ENCODE peak calls at places on chromosomes 2 and 18, in seven cellular contexts. One of them, this sample, is unnamed. For H3K4me1, the result is how much of the 10 kb centered on the place peaks cover.

GRCh38 chr2:161090401-161090800 is 69.8 kb upstream of the TANK start:
- DNase-seq in HCT116: no peak
- DNase-seq in right cardiac atrium: peak
- DNase-seq in DND-41: peak
- DNase-seq in body of pancreas: no peak
- DNase-seq in IMR-90: peak
- DNase-seq in psoas muscle: no peak
- DNase-seq in this sample: no peak

GRCh38 chr18:46336278-46337205 is 232.4 kb downstream of the HAUS1 start:
- DNase-seq in HCT116: no peak
- DNase-seq in right cardiac atrium: peak
- DNase-seq in DND-41: no peak
- DNase-seq in body of pancreas: no peak
- DNase-seq in IMR-90: no peak
- DNase-seq in psoas muscle: no peak
- DNase-seq in this sample: no peak

GRCh38 chr2:234240917-234241316 is 190.4 kb downstream of the SPP2 start:
- DNase-seq in HCT116: no peak
- DNase-seq in right cardiac atrium: no peak
- DNase-seq in DND-41: no peak
- DNase-seq in body of pancreas: no peak
- DNase-seq in IMR-90: peak
- DNase-seq in psoas muscle: no peak
- DNase-seq in this sample: no peak

GRCh38 chr2:222300725-222301295 is 2.0 kb upstream of the PAX3 start:
- DNase-seq in HCT116: no peak
- DNase-seq in right cardiac atrium: no peak
- DNase-seq in DND-41: no peak
- DNase-seq in body of pancreas: no peak
- DNase-seq in IMR-90: no peak
- DNase-seq in psoas muscle: no peak
- DNase-seq in this sample: no peak

GRCh38 chr2:73561422-73561821 is 80.8 kb downstream of the NAT8 start:
- DNase-seq in HCT116: no peak
- DNase-seq in right cardiac atrium: no peak
- DNase-seq in DND-41: no peak
- DNase-seq in body of pancreas: no peak
- DNase-seq in IMR-90: peak
- DNase-seq in psoas muscle: no peak
- DNase-seq in this sample: no peak

GRCh38 chr2:86055314-86055713 is 50.4 kb downstream of the POLR1A start:
- DNase-seq in HCT116: no peak
- DNase-seq in right cardiac atrium: no peak
- DNase-seq in DND-41: no peak
- DNase-seq in body of pancreas: no peak
- DNase-seq in IMR-90: no peak
- DNase-seq in psoas muscle: no peak
- DNase-seq in this sample: no peak

GRCh38 chr2:164046040-164046439 is 310.2 kb upstream of the FIGN start:
- DNase-seq in HCT116: no peak
- DNase-seq in right cardiac atrium: no peak
- DNase-seq in DND-41: no peak
- DNase-seq in body of pancreas: no peak
- DNase-seq in IMR-90: no peak
- DNase-seq in psoas muscle: no peak
- DNase-seq in this sample: no peak

GRCh38 chr2:13650586-13651180 is 933.9 kb downstream of the TRIB2 start:
- DNase-seq in HCT116: no peak
- DNase-seq in right cardiac atrium: no peak
- DNase-seq in DND-41: no peak
- DNase-seq in body of pancreas: no peak
- DNase-seq in IMR-90: no peak
- DNase-seq in psoas muscle: no peak
- DNase-seq in this sample: no peak

GRCh38 chr2:174524525-174524924 is 37.7 kb upstream of the GPR155 start:
- DNase-seq in HCT116: no peak
- DNase-seq in right cardiac atrium: no peak
- DNase-seq in DND-41: no peak
- DNase-seq in body of pancreas: no peak
- DNase-seq in IMR-90: no peak
- DNase-seq in psoas muscle: no peak
- DNase-seq in this sample: no peak

GRCh38 chr2:146579154-146579930 is 1265.5 kb upstream of the ACVR2A start:
- DNase-seq in HCT116: no peak
- DNase-seq in right cardiac atrium: no peak
- DNase-seq in DND-41: no peak
- DNase-seq in body of pancreas: no peak
- DNase-seq in IMR-90: peak
- DNase-seq in psoas muscle: no peak
- DNase-seq in this sample: no peak

GRCh38 chr2:112161431-112162145 is 23.4 kb downstream of the FBLN7 start:
- DNase-seq in HCT116: no peak
- DNase-seq in right cardiac atrium: no peak
- DNase-seq in DND-41: no peak
- DNase-seq in body of pancreas: no peak
- DNase-seq in IMR-90: no peak
- DNase-seq in psoas muscle: no peak
- DNase-seq in this sample: no peak

GRCh38 chr2:191701696-191702095 is 23.8 kb downstream of the NABP1 start:
- DNase-seq in HCT116: no peak
- DNase-seq in right cardiac atrium: no peak
- DNase-seq in DND-41: no peak
- DNase-seq in body of pancreas: no peak
- DNase-seq in IMR-90: no peak
- DNase-seq in psoas muscle: no peak
- DNase-seq in this sample: no peak

GRCh38 chr2:30149513-30149912 is 2.7 kb downstream of the YPEL5 start:
- DNase-seq in HCT116: no peak
- DNase-seq in right cardiac atrium: no peak
- DNase-seq in DND-41: no peak
- DNase-seq in body of pancreas: no peak
- DNase-seq in IMR-90: no peak
- DNase-seq in psoas muscle: no peak
- DNase-seq in this sample: no peak

GRCh38 chr18:10249270-10249669 is 205.2 kb upstream of the APCDD1 start:
- DNase-seq in HCT116: no peak
- DNase-seq in right cardiac atrium: no peak
- DNase-seq in DND-41: no peak
- DNase-seq in body of pancreas: no peak
- DNase-seq in IMR-90: no peak
- DNase-seq in psoas muscle: no peak
- DNase-seq in this sample: no peak

GRCh38 chr18:47718646-47719045 is 211.8 kb downstream of the SMAD2 start:
- DNase-seq in HCT116: no peak
- DNase-seq in right cardiac atrium: no peak
- DNase-seq in DND-41: no peak
- DNase-seq in body of pancreas: no peak
- DNase-seq in IMR-90: no peak
- DNase-seq in psoas muscle: no peak
- DNase-seq in this sample: no peak

GRCh38 chr2:20524412-20525040 is 77.7 kb downstream of the RHOB start:
- DNase-seq in HCT116: no peak
- DNase-seq in right cardiac atrium: peak
- DNase-seq in DND-41: no peak
- DNase-seq in body of pancreas: no peak
- DNase-seq in IMR-90: no peak
- DNase-seq in psoas muscle: peak
- DNase-seq in this sample: peak

GRCh38 chr2:167862787-167863186 is 384.6 kb downstream of the STK39 start:
- DNase-seq in HCT116: no peak
- DNase-seq in right cardiac atrium: no peak
- DNase-seq in DND-41: no peak
- DNase-seq in body of pancreas: no peak
- DNase-seq in IMR-90: peak
- DNase-seq in psoas muscle: no peak
- DNase-seq in this sample: no peak

GRCh38 chr18:34620258-34620861 is 89.7 kb upstream of the DTNA start:
- DNase-seq in HCT116: no peak
- DNase-seq in right cardiac atrium: no peak
- DNase-seq in DND-41: no peak
- DNase-seq in body of pancreas: no peak
- DNase-seq in IMR-90: no peak
- DNase-seq in psoas muscle: no peak
- DNase-seq in this sample: no peak

GRCh38 chr2:188338463-188338862 is 46.8 kb downstream of the GULP1 start:
- DNase-seq in HCT116: no peak
- DNase-seq in right cardiac atrium: no peak
- DNase-seq in DND-41: no peak
- DNase-seq in body of pancreas: no peak
- DNase-seq in IMR-90: no peak
- DNase-seq in psoas muscle: no peak
- DNase-seq in this sample: no peak

GRCh38 chr2:201362396-201362795 is 5.3 kb upstream of the FLACC1 start:
- DNase-seq in HCT116: no peak
- DNase-seq in right cardiac atrium: no peak
- DNase-seq in DND-41: no peak
- DNase-seq in body of pancreas: no peak
- DNase-seq in IMR-90: peak
- DNase-seq in psoas muscle: no peak
- DNase-seq in this sample: no peak

GRCh38 chr2:74383254-74383653 is 3.1 kb upstream of the DCTN1 start:
- DNase-seq in HCT116: no peak
- DNase-seq in right cardiac atrium: no peak
- DNase-seq in DND-41: no peak
- DNase-seq in body of pancreas: no peak
- DNase-seq in IMR-90: peak
- DNase-seq in psoas muscle: no peak
- DNase-seq in this sample: no peak

GRCh38 chr2:174334781-174335604 is at the start of gene SP9:
- DNase-seq in HCT116: no peak
- DNase-seq in right cardiac atrium: no peak
- DNase-seq in DND-41: no peak
- DNase-seq in body of pancreas: no peak
- DNase-seq in IMR-90: peak
- DNase-seq in psoas muscle: peak
- DNase-seq in this sample: no peak

GRCh38 chr2:217943379-217944321 is 59.1 kb downstream of the TNS1 start:
- DNase-seq in HCT116: peak
- DNase-seq in right cardiac atrium: peak
- DNase-seq in DND-41: peak
- DNase-seq in body of pancreas: peak
- DNase-seq in IMR-90: peak
- DNase-seq in psoas muscle: peak
- DNase-seq in this sample: peak

GRCh38 chr2:216405588-216405987 is 6.7 kb upstream of the SMARCAL1 start:
- DNase-seq in HCT116: no peak
- DNase-seq in right cardiac atrium: no peak
- DNase-seq in DND-41: no peak
- DNase-seq in body of pancreas: no peak
- DNase-seq in IMR-90: no peak
- DNase-seq in psoas muscle: no peak
- DNase-seq in this sample: no peak
- H3K27ac ChIP-seq in HCT116: no peak
- H3K27ac ChIP-seq in right cardiac atrium: no peak
- H3K27ac ChIP-seq in DND-41: no peak
- H3K27ac ChIP-seq in body of pancreas: no peak
- H3K27ac ChIP-seq in IMR-90: no peak
- H3K27ac ChIP-seq in psoas muscle: no peak
- H3K27ac ChIP-seq in this sample: no peak

DNA sequence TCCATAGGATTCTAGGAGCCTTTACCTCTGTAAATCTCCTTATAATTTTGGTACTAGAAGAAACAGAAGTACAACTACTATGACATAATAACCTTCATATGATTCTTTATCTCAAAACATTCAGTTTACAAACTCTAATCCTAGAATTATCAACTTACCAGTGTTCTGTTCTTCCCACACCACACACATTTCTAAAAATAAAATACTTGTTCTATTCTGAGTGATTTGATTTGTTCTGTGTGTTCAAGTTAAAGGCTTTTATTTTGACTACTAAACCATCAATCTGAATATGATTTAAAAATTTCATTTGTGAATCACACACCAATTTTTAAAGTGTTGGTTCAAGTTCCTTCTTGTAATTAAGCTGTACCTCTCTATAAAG is 16.0 kb downstream of the CYTIP start:
- DNase-seq in HCT116: no peak
- DNase-seq in right cardiac atrium: no peak
- DNase-seq in DND-41: no peak
- DNase-seq in body of pancreas: no peak
- DNase-seq in IMR-90: no peak
- DNase-seq in psoas muscle: no peak
- DNase-seq in this sample: no peak
- H3K4me1 ChIP-seq in HCT116: under half
- H3K4me1 ChIP-seq in right cardiac atrium: under half
- H3K4me1 ChIP-seq in DND-41: under half
- H3K4me1 ChIP-seq in body of pancreas: under half
- H3K4me1 ChIP-seq in IMR-90: under half
- H3K4me1 ChIP-seq in psoas muscle: under half
- H3K4me1 ChIP-seq in this sample: under half

GRCh38 chr2:148546270-148546669 is 98.3 kb upstream of the EPC2 start:
- DNase-seq in HCT116: no peak
- DNase-seq in right cardiac atrium: no peak
- DNase-seq in DND-41: peak
- DNase-seq in body of pancreas: no peak
- DNase-seq in IMR-90: no peak
- DNase-seq in psoas muscle: no peak
- DNase-seq in this sample: no peak

GRCh38 chr2:148540022-148540421 is 104.5 kb upstream of the EPC2 start:
- DNase-seq in HCT116: no peak
- DNase-seq in right cardiac atrium: no peak
- DNase-seq in DND-41: no peak
- DNase-seq in body of pancreas: no peak
- DNase-seq in IMR-90: no peak
- DNase-seq in psoas muscle: no peak
- DNase-seq in this sample: no peak

GRCh38 chr2:148541792-148542191 is 102.8 kb upstream of the EPC2 start:
- DNase-seq in HCT116: no peak
- DNase-seq in right cardiac atrium: no peak
- DNase-seq in DND-41: no peak
- DNase-seq in body of pancreas: no peak
- DNase-seq in IMR-90: no peak
- DNase-seq in psoas muscle: no peak
- DNase-seq in this sample: no peak

GRCh38 chr2:148545387-148546256 is 98.9 kb upstream of the EPC2 start:
- DNase-seq in HCT116: no peak
- DNase-seq in right cardiac atrium: no peak
- DNase-seq in DND-41: no peak
- DNase-seq in body of pancreas: no peak
- DNase-seq in IMR-90: no peak
- DNase-seq in psoas muscle: no peak
- DNase-seq in this sample: no peak

DNA sequence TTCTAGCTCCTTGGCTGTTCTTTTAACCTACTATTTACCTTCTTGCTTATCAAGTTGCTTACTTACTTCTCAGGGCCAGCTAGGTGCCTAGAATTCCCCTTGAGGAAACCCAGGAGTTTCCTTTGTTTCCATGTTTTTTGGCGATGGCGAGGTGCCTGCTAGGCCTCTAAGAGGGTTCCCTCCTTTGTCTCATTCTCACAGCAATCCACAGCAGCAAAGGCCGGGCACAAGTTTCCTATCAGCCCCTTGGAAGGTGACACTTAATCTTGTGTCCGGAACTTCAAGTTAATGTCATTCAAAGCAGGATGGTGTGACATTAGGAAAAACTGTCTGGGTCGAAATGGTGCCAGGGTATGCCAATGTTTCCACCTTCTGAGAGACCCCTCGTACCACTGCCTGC is 101.9 kb upstream of the EPC2 start:
- DNase-seq in HCT116: no peak
- DNase-seq in right cardiac atrium: no peak
- DNase-seq in DND-41: no peak
- DNase-seq in body of pancreas: no peak
- DNase-seq in IMR-90: no peak
- DNase-seq in psoas muscle: no peak
- DNase-seq in this sample: no peak
- H3K27ac ChIP-seq in HCT116: no peak
- H3K27ac ChIP-seq in right cardiac atrium: no peak
- H3K27ac ChIP-seq in DND-41: no peak
- H3K27ac ChIP-seq in body of pancreas: no peak
- H3K27ac ChIP-seq in IMR-90: no peak
- H3K27ac ChIP-seq in psoas muscle: no peak
- H3K27ac ChIP-seq in this sample: no peak

GRCh38 chr18:361941-362913 is 94.4 kb upstream of the THOC1 start:
- DNase-seq in HCT116: no peak
- DNase-seq in right cardiac atrium: no peak
- DNase-seq in DND-41: no peak
- DNase-seq in body of pancreas: no peak
- DNase-seq in IMR-90: peak
- DNase-seq in psoas muscle: peak
- DNase-seq in this sample: no peak
- H3K4me1 ChIP-seq in HCT116: under half
- H3K4me1 ChIP-seq in right cardiac atrium: under half
- H3K4me1 ChIP-seq in DND-41: under half
- H3K4me1 ChIP-seq in body of pancreas: under half
- H3K4me1 ChIP-seq in IMR-90: under half
- H3K4me1 ChIP-seq in psoas muscle: under half
- H3K4me1 ChIP-seq in this sample: under half